ENCODE peak calls at places on chromosomes 2 and 18, in four cellular contexts. O is HepG2, U is K562, G is GM12892. V is an unnamed sample.
A peak's percentile ranks its signal among the peaks of the same experiment; 100 is the strongest.

GRCh38 chr2:202941771-202942170 is 29.7 kb downstream of the CARF start:
- DNase-seq in O (no peak), G (no peak), U (no peak), V (no peak)

GRCh38 chr2:27903649-27904544 is 13.4 kb downstream of the BABAM2 start:
- DNase-seq in O (no peak), U (no peak), G (no peak), V (no peak)

GRCh38 chr18:12944724-12945123 is 3.1 kb upstream of the SEH1L start:
- DNase-seq in U (no peak), O (no peak), G (no peak), V (no peak)

GRCh38 chr2:152034257-152034801 is 64.5 kb downstream of the CACNB4 start:
- DNase-seq in G (no peak), U (no peak), O (no peak), V (no peak)

GRCh38 chr2:9778012-9778411 is 65.3 kb upstream of the TAF1B start:
- DNase-seq in U (peak; percentile 53), O (no peak), G (no peak), V (no peak)

GRCh38 chr2:232556426-232556825 is 5.9 kb downstream of the EIF4E2 start:
- DNase-seq in U (no peak), G (no peak), O (no peak), V (no peak)

GRCh38 chr18:470661-471501 is 29.6 kb downstream of the COLEC12 start:
- DNase-seq in G (no peak), O (no peak), U (no peak), V (no peak)

GRCh38 chr2:216621292-216621691 is 11.9 kb upstream of the IGFBP2 start:
- DNase-seq in G (no peak), O (no peak), U (no peak), V (no peak)

GRCh38 chr2:173124441-173124840 is 48.8 kb downstream of the MAP3K20 start:
- DNase-seq in U (no peak), O (no peak), G (no peak), V (no peak)

GRCh38 chr2:85106489-85107180 is 26.6 kb upstream of the TCF7L1 start:
- DNase-seq in G (no peak), O (no peak), U (no peak), V (no peak)

GRCh38 chr2:133266075-133266925 is 302.0 kb downstream of the NCKAP5 start:
- DNase-seq in U (no peak), O (no peak), G (no peak), V (no peak)

GRCh38 chr2:79758042-79758441 is 245.2 kb downstream of the CTNNA2 start:
- DNase-seq in O (no peak), U (no peak), G (no peak), V (no peak)

GRCh38 chr2:149972039-149972438 is 384.5 kb upstream of the MMADHC start:
- DNase-seq in O (no peak), G (no peak), U (no peak), V (no peak)

GRCh38 chr2:42297322-42297936 is 63.6 kb downstream of the COX7A2L start:
- DNase-seq in U (no peak), O (no peak), G (no peak), V (no peak)

GRCh38 chr2:9255416-9255815 is 48.8 kb downstream of the ASAP2 start:
- DNase-seq in G (no peak), O (no peak), U (no peak), V (no peak)

GRCh38 chr2:240021488-240022104 is 3.5 kb downstream of the NDUFA10 start:
- DNase-seq in O (peak; percentile 79), G (peak; percentile 58), U (peak; percentile 68), V (peak; percentile 58)

GRCh38 chr2:11305958-11306357 is 38.5 kb downstream of the ROCK2 start:
- DNase-seq in O (no peak), U (no peak), G (no peak), V (no peak)

GRCh38 chr2:133633851-133634250 is 65.6 kb upstream of the NCKAP5 start:
- DNase-seq in O (no peak), G (no peak), U (no peak), V (no peak)

GRCh38 chr2:138059967-138060635 is 95.8 kb downstream of the HNMT start:
- DNase-seq in U (peak; percentile 51), O (peak; percentile 46), G (no peak), V (no peak)

GRCh38 chr2:11385847-11386246 is 41.4 kb upstream of the ROCK2 start:
- DNase-seq in G (no peak), U (no peak), O (no peak), V (no peak)

GRCh38 chr2:16852651-16853050 is 187.0 kb upstream of the CYRIA start:
- DNase-seq in O (no peak), G (no peak), U (no peak), V (no peak)

GRCh38 chr2:172597191-172597842 is 41.4 kb downstream of the PDK1 start:
- DNase-seq in O (no peak), G (no peak), U (no peak), V (no peak)

GRCh38 chr2:193751299-193751698 is 1556.6 kb upstream of the TMEFF2 start:
- DNase-seq in U (no peak), G (no peak), O (no peak), V (no peak)

GRCh38 chr2:57869763-57870344 is 176.8 kb upstream of the VRK2 start:
- DNase-seq in U (no peak), G (no peak), O (no peak), V (no peak)

GRCh38 chr2:55048925-55049793 is 1.1 kb downstream of the RTN4 start:
- DNase-seq in U (peak; percentile 79), G (peak; percentile 34), O (peak; percentile 75), V (no peak)

GRCh38 chr18:8426401-8426800 is 182.8 kb upstream of the RAB12 start:
- DNase-seq in G (no peak), U (peak; percentile 43), O (peak; percentile 24), V (no peak)

GRCh38 chr2:189157431-189157830 is 22.1 kb downstream of the COL5A2 start:
- DNase-seq in O (no peak), U (no peak), G (no peak), V (no peak)

GRCh38 chr2:151329998-151330397 is 27.4 kb upstream of the TNFAIP6 start:
- DNase-seq in G (no peak), O (no peak), U (no peak), V (no peak)

GRCh38 chr18:50405582-50406271 is 30.9 kb downstream of the SKA1 start:
- DNase-seq in U (no peak), G (no peak), O (no peak), V (no peak)

GRCh38 chr2:203328735-203329549 is 748 bp downstream of the ABI2 start:
- DNase-seq in O (peak; percentile 20), G (peak; percentile 38), U (peak; percentile 65), V (peak; percentile 39)

GRCh38 chr2:140641163-140641562 is 1489.7 kb downstream of the LRP1B start:
- DNase-seq in G (no peak), U (no peak), O (no peak), V (no peak)

GRCh38 chr2:153455856-153456255 is 22.7 kb downstream of the RPRM start:
- DNase-seq in U (no peak), G (no peak), O (no peak), V (no peak)

GRCh38 chr18:30086351-30086750 is 956.2 kb downstream of the DSC3 start:
- DNase-seq in G (no peak), U (no peak), O (no peak), V (no peak)

GRCh38 chr2:55482186-55482945 is 37.2 kb upstream of the CFAP36 start:
- DNase-seq in O (no peak), U (no peak), G (no peak), V (no peak)

GRCh38 chr2:67313536-67313935 is 83.6 kb upstream of the ETAA1 start:
- DNase-seq in O (no peak), G (no peak), U (no peak), V (no peak)

DNA sequence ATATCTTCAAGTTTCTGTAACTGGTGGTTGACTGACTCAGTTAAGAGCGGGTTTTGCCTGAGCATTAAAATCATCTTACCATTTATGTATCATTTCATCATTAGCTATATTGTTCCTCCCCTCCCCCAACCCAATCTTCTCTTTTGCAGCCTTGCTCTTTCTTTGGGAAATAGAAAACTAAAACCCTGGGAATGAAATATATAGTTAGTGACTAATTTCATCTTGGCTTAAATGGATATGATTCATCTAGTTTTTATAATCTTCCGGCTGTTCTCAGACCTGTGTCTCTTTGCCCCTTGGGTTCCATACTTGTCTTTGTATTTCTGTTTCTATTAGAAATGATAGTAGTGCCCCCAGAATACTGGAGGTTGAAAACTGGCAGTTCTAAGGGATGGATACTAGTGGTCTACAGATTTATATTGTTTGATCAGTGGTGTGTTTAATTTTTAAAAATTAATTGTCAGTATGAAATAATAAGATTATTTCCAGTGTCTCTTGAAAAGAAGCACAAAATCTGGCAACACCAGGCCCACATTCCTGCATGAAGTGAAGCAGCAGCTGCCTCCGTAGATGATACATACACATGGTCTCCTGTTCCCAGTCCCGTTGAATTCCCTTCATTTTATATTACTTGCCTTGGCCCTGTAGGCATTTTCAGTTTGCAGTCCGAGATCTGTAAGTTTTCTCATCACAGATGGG is 44.5 kb downstream of the PHLPP1 start:
- DNase-seq in O (no peak), G (no peak), U (no peak), V (no peak)
- TF ChIP-seq TAF1 in O (no peak), G (no peak), U (no peak), V (no peak)

GRCh38 chr18:63604791-63605567 is 17.8 kb downstream of the SERPINB13 start:
- DNase-seq in U (no peak), O (no peak), G (no peak), V (no peak)
- TF ChIP-seq POLR2AphosphoS5 in U (no peak), O (no peak), G (no peak), V (no peak)

GRCh38 chr2:19746137-19746585 is 155.6 kb downstream of the TTC32 start:
- DNase-seq in O (no peak), U (no peak), G (no peak), V (no peak)

GRCh38 chr2:19747310-19748072 is 154.3 kb downstream of the TTC32 start:
- DNase-seq in U (no peak), G (no peak), O (no peak), V (no peak)

GRCh38 chr2:19745318-19746136 is 156.3 kb downstream of the TTC32 start:
- DNase-seq in O (no peak), U (no peak), G (no peak), V (no peak)

GRCh38 chr2:19748073-19748375 is 153.8 kb downstream of the TTC32 start:
- DNase-seq in U (peak; percentile 40), O (no peak), G (no peak), V (no peak)

DNA sequence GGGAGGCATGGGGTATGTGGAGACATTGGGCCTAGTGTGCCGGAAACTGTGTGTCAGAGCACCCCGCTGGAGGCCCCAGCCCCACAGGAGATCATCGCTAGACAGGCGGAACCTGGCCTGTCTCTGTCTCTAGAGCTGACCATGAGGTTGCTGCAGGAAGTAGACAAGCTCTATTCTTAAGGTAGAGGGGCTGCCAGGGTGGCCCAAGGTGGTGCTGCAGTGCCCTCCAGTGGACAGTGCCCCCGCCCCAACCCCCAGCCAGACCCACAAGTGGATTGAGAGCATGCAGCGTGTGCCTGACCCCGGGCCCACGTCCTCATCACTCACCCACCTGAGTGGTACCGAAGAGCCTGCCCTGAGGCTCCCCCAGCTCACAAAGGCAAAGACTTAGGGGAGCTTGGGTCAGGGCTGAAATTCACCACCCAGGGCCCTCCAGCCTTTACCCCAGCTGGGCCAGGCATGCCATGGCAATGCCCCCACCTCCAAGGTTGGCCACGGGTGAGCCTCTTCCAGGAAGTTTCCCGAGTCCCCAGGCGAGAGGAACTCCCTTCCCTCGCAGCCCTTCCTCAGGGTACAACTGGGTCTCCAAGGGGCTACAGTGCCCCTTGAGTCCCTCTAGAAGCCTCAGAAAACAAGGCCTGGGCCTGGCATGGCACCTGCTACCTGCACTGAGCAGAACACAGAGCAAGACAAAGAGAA is 155.0 kb downstream of the TTC32 start:
- DNase-seq in U (peak; percentile 40), G (no peak), O (peak; percentile 19), V (peak; percentile 37)
- TF ChIP-seq TAF1 in U (no peak), G (no peak), O (no peak), V (no peak)

GRCh38 chr2:111975053-111975552 is 76.7 kb downstream of the MERTK start:
- DNase-seq in O (peak; percentile 75), U (no peak), G (no peak), V (no peak)
- TF ChIP-seq POLR2AphosphoS5 in O (no peak), U (no peak), G (no peak), V (no peak)

GRCh38 chr2:26346454-26347053 is at the start of gene ADGRF3:
- DNase-seq in O (peak; percentile 63), G (peak; percentile 7), U (peak; percentile 32), V (no peak)
- TF ChIP-seq TAF1 in O (no peak), G (peak; percentile 34), U (peak; percentile 44), V (no peak)

V was measured in GM12891.